ENCODE peak calls at places on chromosomes 13 and 19, in four cellular contexts. W, X, S and M are unnamed samples.

GRCh38 chr13:101116826-101117225 is 299.5 kb downstream of the NALCN start:
- DNase-seq in W (no peak), S (no peak), X (no peak), M (no peak)

GRCh38 chr13:100290165-100290801 is 201.4 kb downstream of the PCCA start:
- DNase-seq in W (no peak), S (peak; percentile 44), X (no peak), M (no peak)

GRCh38 chr13:74755065-74755464 is 620.9 kb upstream of the KLF12 start:
- DNase-seq in X (no peak), S (no peak), W (no peak), M (no peak)

GRCh38 chr13:111922086-111922485 is 144.9 kb upstream of the SOX1 start:
- DNase-seq in W (no peak), X (no peak), S (no peak), M (peak; percentile 60)

GRCh38 chr19:11551603-11552235 is 7.3 kb downstream of the ELOF1 start:
- DNase-seq in W (no peak), X (no peak), S (no peak), M (no peak)

GRCh38 chr13:114149774-114150740 is 17.6 kb upstream of the RASA3 start:
- DNase-seq in S (no peak), W (no peak), X (no peak), M (no peak)

GRCh38 chr13:33454844-33455256 is 169.3 kb upstream of the STARD13 start:
- DNase-seq in X (no peak), W (no peak), S (peak; percentile 36), M (no peak)

GRCh38 chr13:74662895-74663294 is 528.7 kb upstream of the KLF12 start:
- DNase-seq in X (peak; percentile 12), S (no peak), W (no peak), M (no peak)

GRCh38 chr13:38430761-38431160 is 81.1 kb downstream of the UFM1 start:
- DNase-seq in X (no peak), S (no peak), W (no peak), M (no peak)

GRCh38 chr19:22532388-22533310 is 101.5 kb upstream of the ZNF492 start:
- DNase-seq in S (no peak), X (peak; percentile 66), W (peak; percentile 80), M (no peak)

GRCh38 chr13:113046066-113046882 is 59.3 kb upstream of the F7 start:
- DNase-seq in X (no peak), W (no peak), S (no peak), M (no peak)

GRCh38 chr13:21541271-21541670 is 62.7 kb downstream of the MICU2 start:
- DNase-seq in X (no peak), S (no peak), W (no peak), M (no peak)

GRCh38 chr13:98466634-98467236 is 110.2 kb downstream of the STK24 start:
- DNase-seq in W (no peak), X (no peak), S (peak; percentile 55), M (no peak)

GRCh38 chr19:4327252-4327876 is 11.3 kb downstream of the STAP2 start:
- DNase-seq in S (peak; percentile 13), W (peak; percentile 77), X (peak; percentile 61), M (peak; percentile 91)

GRCh38 chr13:69324109-69324886 is 783.3 kb upstream of the ATXN8OS start:
- DNase-seq in X (no peak), W (no peak), S (no peak), M (no peak)

GRCh38 chr19:47315125-47315821 is 5.6 kb downstream of the C5AR1 start:
- DNase-seq in S (peak; percentile 97), W (peak; percentile 92), X (peak; percentile 49), M (peak; percentile 88)

GRCh38 chr13:73273276-73273675 is 214.5 kb downstream of the KLF5 start:
- DNase-seq in S (no peak), W (no peak), X (no peak), M (no peak)

GRCh38 chr19:1284293-1284978 is 1.2 kb upstream of the EFNA2 start:
- DNase-seq in X (peak; percentile 5), S (no peak), W (no peak), M (no peak)

GRCh38 chr19:42461700-42462324 is 19.1 kb upstream of the CXCL17 start:
- DNase-seq in W (no peak), X (no peak), S (no peak), M (no peak)

GRCh38 chr19:29680447-29680846 is 15.2 kb downstream of the PLEKHF1 start:
- DNase-seq in X (no peak), S (no peak), W (peak; percentile 67), M (no peak)

GRCh38 chr13:71638728-71639127 is 228.3 kb downstream of the DACH1 start:
- DNase-seq in W (no peak), X (no peak), S (no peak), M (no peak)

GRCh38 chr19:14122924-14123323 is 5.4 kb upstream of the PRKACA start:
- DNase-seq in X (no peak), W (no peak), S (no peak), M (no peak)

GRCh38 chr19:45558399-45558878 is 26.2 kb downstream of the OPA3 start:
- DNase-seq in W (peak; percentile 65), X (no peak), S (peak; percentile 33), M (no peak)

GRCh38 chr19:45556835-45557234 is 27.8 kb downstream of the OPA3 start:
- DNase-seq in S (no peak), X (no peak), W (no peak), M (no peak)

GRCh38 chr19:45547965-45548609 is 36.5 kb downstream of the OPA3 start:
- DNase-seq in X (no peak), W (peak; percentile 26), S (peak; percentile 18), M (peak; percentile 85)

GRCh38 chr19:45554481-45554880 is 30.1 kb downstream of the OPA3 start:
- DNase-seq in S (no peak), W (no peak), X (no peak), M (no peak)

GRCh38 chr19:45553464-45553863 is 31.1 kb downstream of the OPA3 start:
- DNase-seq in S (no peak), W (no peak), X (no peak), M (no peak)
- TF ChIP-seq CTCF in S (no peak), W (no peak), X (no peak), M (peak; percentile 5)

GRCh38 chr19:55492362-55492944 is 4.2 kb downstream of the SSC5D start:
- DNase-seq in S (no peak), X (no peak), W (no peak), M (no peak)

GRCh38 chr19:55491546-55492360 is 3.5 kb downstream of the SSC5D start:
- DNase-seq in W (no peak), S (no peak), X (no peak), M (no peak)

GRCh38 chr19:55489711-55490477 is 1.7 kb downstream of the SSC5D start:
- DNase-seq in W (no peak), S (no peak), X (no peak), M (no peak)

GRCh38 chr19:55488986-55489710 is 912 bp downstream of the SSC5D start:
- DNase-seq in W (no peak), X (no peak), S (no peak), M (no peak)

DNA sequence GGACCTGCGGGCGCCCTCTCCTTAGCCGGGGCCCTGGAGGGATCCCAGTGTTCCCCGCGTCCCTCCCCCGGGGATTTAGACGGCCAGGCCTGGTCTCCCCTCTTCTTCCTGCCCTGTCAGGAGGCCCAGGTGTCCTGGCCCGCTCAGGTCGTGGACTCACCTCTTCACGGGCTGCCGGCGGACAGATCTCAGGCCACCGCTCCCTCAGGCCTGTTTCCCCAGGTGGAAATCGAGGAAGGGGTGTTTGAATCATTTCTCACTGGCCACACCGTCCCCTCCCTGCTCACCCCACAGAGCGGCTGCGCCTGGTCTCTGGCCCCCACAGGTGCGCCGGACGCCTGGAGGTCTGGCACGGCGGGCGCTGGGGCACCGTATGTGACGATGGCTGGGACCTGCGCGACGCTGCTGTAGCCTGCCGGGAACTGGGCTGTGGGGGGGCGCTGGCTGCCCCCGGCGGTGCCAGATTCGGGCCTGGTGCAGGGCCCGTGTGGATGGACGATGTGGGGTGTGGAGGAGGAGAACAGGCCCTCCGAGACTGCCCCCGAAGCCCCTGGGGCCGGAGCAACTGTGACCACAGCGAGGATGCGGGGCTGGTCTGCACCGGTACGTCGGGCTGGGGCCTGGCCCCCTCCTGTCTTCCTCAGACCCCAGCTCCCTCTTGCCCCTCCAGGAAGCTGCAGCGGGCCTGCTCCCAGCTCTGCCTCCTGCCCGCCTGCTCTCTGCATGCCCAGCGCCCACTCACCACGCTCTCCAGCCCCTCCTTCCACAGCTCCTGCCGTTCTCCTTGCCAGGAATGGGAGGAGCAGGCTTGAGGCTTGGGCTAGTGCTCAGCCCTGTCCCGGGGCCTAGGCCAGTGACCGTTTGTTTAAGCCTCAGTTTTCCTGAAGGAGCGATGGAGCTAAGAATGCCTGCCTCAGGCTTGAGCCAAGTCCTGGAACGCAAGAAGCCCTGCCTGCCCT is 2.5 kb downstream of the SSC5D start:
- DNase-seq in S (no peak), X (no peak), W (no peak), M (no peak)
- H3K27ac ChIP-seq in S (no peak overlapping the region), X (peak overlapping the region; percentile 98), W (no peak overlapping the region), M (no peak overlapping the region)

GRCh38 chr13:40813662-40814454 is 24.4 kb downstream of the SLC25A15 start:
- DNase-seq in X (no peak), W (no peak), S (peak; percentile 34), M (no peak)
- TF ChIP-seq POLR2A in X (no peak), W (no peak), S (no peak), M (no peak)

GRCh38 chr13:110813646-110814624 is 100.4 kb downstream of the ING1 start:
- DNase-seq in X (no peak), S (no peak), W (no peak), M (no peak)
- TF ChIP-seq CTCF in X (no peak), S (no peak), W (no peak), M (no peak)

DNA sequence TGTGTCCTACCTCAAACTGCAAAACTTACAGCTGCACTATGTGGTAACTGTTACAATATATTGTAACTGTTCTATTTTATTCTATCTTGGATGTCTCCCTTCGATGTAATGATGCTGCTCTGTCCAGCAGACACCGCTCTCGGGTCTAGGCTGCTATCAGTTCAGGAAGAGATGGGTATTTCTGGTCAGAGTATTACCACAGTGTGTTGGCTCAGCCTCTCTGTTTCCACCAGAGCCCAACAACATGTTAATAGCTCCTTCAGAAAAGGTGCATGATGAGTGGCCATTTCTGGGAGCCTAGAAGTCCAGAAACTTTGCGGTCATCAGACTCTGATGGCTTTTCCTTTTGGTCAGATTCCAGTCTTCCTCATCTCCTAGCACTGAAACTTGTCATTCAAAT is 35.9 kb upstream of the IGFL1 start:
- DNase-seq in X (no peak), S (no peak), W (no peak), M (no peak)
- H3K27ac ChIP-seq in X (no peak overlapping the region), S (no peak overlapping the region), W (no peak overlapping the region), M (no peak overlapping the region)